ENCODE peak calls at places on chromosomes 3 and 15, in ten cellular contexts. Y, V, Z, T, U, X, K, A, J and C are unnamed samples.

GRCh38 chr15:90062729-90063684 is 39.3 kb downstream of the IDH2 start:
- DNase-seq in Y (no peak), V (no peak), Z (no peak), T (no peak), U (no peak), X (no peak), K (no peak), A (no peak), J (no peak), C (no peak)

GRCh38 chr3:11954312-11954934 is 49.8 kb upstream of the SYN2 start:
- DNase-seq in Y (no peak), V (no peak), Z (no peak), T (peak; percentile 10), U (no peak), X (no peak), K (no peak), A (peak; percentile 17), J (no peak), C (no peak)

GRCh38 chr3:89851974-89852621 is 744.7 kb downstream of the EPHA3 start:
- DNase-seq in Y (no peak), V (peak; percentile 6), Z (no peak), T (peak; percentile 24), U (peak; percentile 2), X (peak; percentile 29), K (no peak), A (no peak), J (no peak), C (no peak)

GRCh38 chr15:28107111-28107893 is 8.2 kb upstream of the OCA2 start:
- DNase-seq in Y (peak; percentile 75), V (no peak), Z (no peak), T (peak; percentile 47), U (no peak), X (no peak), K (peak; percentile 57), A (no peak), J (no peak), C (peak; percentile 72)

GRCh38 chr3:86794336-86795065 is 196.4 kb downstream of the VGLL3 start:
- DNase-seq in Y (no peak), V (no peak), Z (no peak), T (peak; percentile 40), U (no peak), X (no peak), K (no peak), A (no peak), J (no peak), C (no peak)

GRCh38 chr15:29430124-29430523 is 160.5 kb upstream of the NSMCE3 start:
- DNase-seq in Y (no peak), V (no peak), Z (no peak), T (no peak), U (no peak), X (no peak), K (no peak), A (no peak), J (no peak), C (no peak)

GRCh38 chr3:124565013-124565412 is 165.2 kb upstream of the UMPS start:
- DNase-seq in Y (no peak), V (peak; percentile 89), Z (peak; percentile 32), T (peak; percentile 56), U (peak; percentile 52), X (peak; percentile 72), K (peak; percentile 82), A (peak; percentile 59), J (peak; percentile 55), C (peak; percentile 68)

GRCh38 chr3:3160826-3161225 is 18.7 kb downstream of the CRBN start:
- DNase-seq in Y (no peak), V (no peak), Z (no peak), T (peak; percentile 16), U (no peak), X (no peak), K (no peak), A (no peak), J (no peak), C (no peak)

GRCh38 chr3:13866406-13866965 is 13.4 kb downstream of the WNT7A start:
- DNase-seq in Y (peak; percentile 52), V (no peak), Z (peak; percentile 39), T (no peak), U (no peak), X (no peak), K (no peak), A (no peak), J (no peak), C (no peak)

GRCh38 chr15:94185547-94186236 is 45.7 kb upstream of the MCTP2 start:
- DNase-seq in Y (no peak), V (no peak), Z (no peak), T (no peak), U (no peak), X (no peak), K (no peak), A (no peak), J (no peak), C (no peak)

GRCh38 chr15:46543626-46544025 is 908.8 kb downstream of the SQOR start:
- DNase-seq in Y (no peak), V (no peak), Z (no peak), T (no peak), U (no peak), X (no peak), K (no peak), A (no peak), J (no peak), C (no peak)

GRCh38 chr15:46548989-46549388 is 914.2 kb downstream of the SQOR start:
- DNase-seq in Y (no peak), V (no peak), Z (no peak), T (no peak), U (no peak), X (no peak), K (no peak), A (no peak), J (no peak), C (no peak)
- H3K9me3 ChIP-seq in Y (peaks cover 8% of the 10 kb centered on the region), V (no peaks in the 10 kb centered on the region), Z (no peaks in the 10 kb centered on the region), T (no peaks in the 10 kb centered on the region), U (no peaks in the 10 kb centered on the region), X (no peaks in the 10 kb centered on the region), K (no peaks in the 10 kb centered on the region), A (peaks cover 7% of the 10 kb centered on the region), J (peaks cover 3% of the 10 kb centered on the region), C (no peaks in the 10 kb centered on the region)

GRCh38 chr15:57533062-57533735 is 58.5 kb upstream of the MYZAP start:
- DNase-seq in Y (no peak), V (no peak), Z (no peak), T (no peak), U (no peak), X (no peak), K (no peak), A (no peak), J (no peak), C (no peak)
- H3K9me3 ChIP-seq in Y (no peaks in the 10 kb centered on the region), V (no peaks in the 10 kb centered on the region), Z (no peaks in the 10 kb centered on the region), T (no peaks in the 10 kb centered on the region), U (no peaks in the 10 kb centered on the region), X (no peaks in the 10 kb centered on the region), K (no peaks in the 10 kb centered on the region), A (no peaks in the 10 kb centered on the region), J (no peaks in the 10 kb centered on the region), C (no peaks in the 10 kb centered on the region)

DNA sequence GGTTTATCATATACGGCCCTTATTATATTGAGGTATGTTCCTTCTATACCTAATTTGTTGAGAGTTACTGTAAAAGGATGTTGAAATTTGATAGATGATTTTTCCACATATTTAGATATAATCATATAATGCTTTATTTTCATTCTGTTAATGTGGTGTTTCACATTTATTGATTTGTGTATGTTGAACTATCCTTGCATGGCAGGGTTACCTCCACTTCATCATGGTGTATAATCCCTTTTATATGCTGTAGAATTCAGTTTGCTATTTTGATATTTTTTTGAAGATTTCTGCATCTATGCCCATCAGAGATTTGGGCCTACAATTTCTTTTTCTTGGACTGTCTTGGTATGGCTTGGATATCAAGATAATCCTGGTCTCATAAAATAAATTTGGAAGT is 355.5 kb downstream of the EDEM1 start:
- DNase-seq in Y (no peak), V (no peak), Z (no peak), T (no peak), U (no peak), X (no peak), K (no peak), A (no peak), J (no peak), C (no peak)
- H3K9me3 ChIP-seq in Y (peaks cover 35% of the 10 kb centered on the region), V (peaks cover 6% of the 10 kb centered on the region), Z (no peaks in the 10 kb centered on the region), T (no peaks in the 10 kb centered on the region), U (peaks cover 5% of the 10 kb centered on the region), X (peaks cover 32% of the 10 kb centered on the region), K (no peaks in the 10 kb centered on the region), A (peaks cover 4% of the 10 kb centered on the region), J (no peaks in the 10 kb centered on the region), C (peaks cover 10% of the 10 kb centered on the region)

GRCh38 chr15:21260966-21261395 is 179.3 kb downstream of the POTEB3 start:
- DNase-seq in Y (peak; percentile 84), V (no peak), Z (no peak), T (no peak), U (no peak), X (peak; percentile 29), K (peak; percentile 62), A (no peak), J (no peak), C (no peak)
- H3K9me3 ChIP-seq in Y (no peaks in the 10 kb centered on the region), V (no peaks in the 10 kb centered on the region), Z (no peaks in the 10 kb centered on the region), T (no peaks in the 10 kb centered on the region), U (no peaks in the 10 kb centered on the region), X (no peaks in the 10 kb centered on the region), K (no peaks in the 10 kb centered on the region), A (no peaks in the 10 kb centered on the region), J (no peaks in the 10 kb centered on the region), C (no peaks in the 10 kb centered on the region)

GRCh38 chr15:75149911-75150709 is 51.6 kb upstream of the C15orf39 start:
- DNase-seq in Y (no peak), V (no peak), Z (no peak), T (peak; percentile 51), U (no peak), X (no peak), K (no peak), A (peak; percentile 98), J (peak; percentile 20), C (no peak)
- H3K9me3 ChIP-seq in Y (peaks cover 15% of the 10 kb centered on the region), V (no peaks in the 10 kb centered on the region), Z (peaks cover 7% of the 10 kb centered on the region), T (no peaks in the 10 kb centered on the region), U (peaks cover 15% of the 10 kb centered on the region), X (peaks cover 24% of the 10 kb centered on the region), K (no peaks in the 10 kb centered on the region), A (no peaks in the 10 kb centered on the region), J (no peaks in the 10 kb centered on the region), C (no peaks in the 10 kb centered on the region)

DNA sequence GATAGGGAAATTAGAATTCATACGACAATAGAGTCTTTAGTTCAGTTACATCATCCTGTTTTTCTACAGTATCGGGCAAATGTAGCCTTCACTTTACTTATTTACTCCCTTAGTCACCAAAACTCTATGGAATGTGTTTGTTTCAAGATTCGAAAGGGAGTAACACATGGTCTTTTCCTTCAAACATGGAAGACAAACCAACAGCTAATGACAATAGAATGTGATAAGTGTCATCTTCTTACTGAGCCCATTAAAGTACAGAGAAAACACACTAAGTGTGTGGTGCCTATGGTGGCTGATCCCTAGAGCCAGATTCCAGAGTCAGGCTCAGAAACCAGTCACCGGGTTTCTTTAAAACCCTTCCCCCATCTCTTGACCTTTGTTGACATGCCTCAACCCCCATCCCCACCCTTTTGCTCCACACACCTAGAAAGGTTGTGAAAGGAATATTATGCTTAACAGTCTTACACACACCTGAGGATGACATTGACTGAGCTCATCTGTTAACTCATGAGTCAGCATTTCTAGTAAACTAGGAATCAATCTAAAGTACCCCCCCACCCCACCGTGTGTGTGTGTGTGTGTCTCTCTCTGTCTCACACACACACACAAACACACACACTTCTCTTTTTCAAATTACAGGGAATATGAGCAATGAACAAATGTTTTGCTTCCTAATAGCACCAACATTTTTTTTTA is 549.6 kb upstream of the CCDC54 start:
- DNase-seq in Y (no peak), V (no peak), Z (no peak), T (peak; percentile 70), U (no peak), X (no peak), K (no peak), A (peak; percentile 38), J (no peak), C (no peak)
- H3K9me3 ChIP-seq in Y (peaks cover 12% of the 10 kb centered on the region), V (no peaks in the 10 kb centered on the region), Z (no peaks in the 10 kb centered on the region), T (no peaks in the 10 kb centered on the region), U (no peaks in the 10 kb centered on the region), X (peaks cover 10% of the 10 kb centered on the region), K (no peaks in the 10 kb centered on the region), A (peaks cover 4% of the 10 kb centered on the region), J (peaks cover 3% of the 10 kb centered on the region), C (no peaks in the 10 kb centered on the region)